ENCODE peak calls at places on chromosomes 7 and 10, in four cellular contexts. One of them, this sample, is unnamed.

GRCh38 chr10:29098423-29098822 is 190.4 kb upstream of the LYZL1 start:
- DNase-seq in HuH-7.5: no peak
- DNase-seq in NCI-H187: no peak
- DNase-seq in Jurkat, Clone E6-1: no peak
- DNase-seq in this sample: no peak

GRCh38 chr7:133481676-133482075 is 228.8 kb downstream of the EXOC4 start:
- DNase-seq in HuH-7.5: no peak
- DNase-seq in NCI-H187: no peak
- DNase-seq in Jurkat, Clone E6-1: no peak
- DNase-seq in this sample: no peak

GRCh38 chr7:40827217-40828085 is 692.6 kb downstream of the SUGCT start:
- DNase-seq in HuH-7.5: no peak
- DNase-seq in NCI-H187: no peak
- DNase-seq in Jurkat, Clone E6-1: no peak
- DNase-seq in this sample: no peak

GRCh38 chr7:157690058-157690832 is 353.4 kb downstream of the DNAJB6 start:
- DNase-seq in HuH-7.5: no peak
- DNase-seq in NCI-H187: no peak
- DNase-seq in Jurkat, Clone E6-1: no peak
- DNase-seq in this sample: no peak

GRCh38 chr7:78301361-78301760 is 502.8 kb downstream of the PHTF2 start:
- DNase-seq in HuH-7.5: no peak
- DNase-seq in NCI-H187: no peak
- DNase-seq in Jurkat, Clone E6-1: no peak
- DNase-seq in this sample: no peak

GRCh38 chr10:127506094-127506493 is 43.0 kb upstream of the NPS start:
- DNase-seq in HuH-7.5: no peak
- DNase-seq in NCI-H187: no peak
- DNase-seq in Jurkat, Clone E6-1: no peak
- DNase-seq in this sample: no peak

GRCh38 chr7:138982204-138982623 is 1.0 kb upstream of the KIAA1549 start:
- DNase-seq in HuH-7.5: no peak
- DNase-seq in NCI-H187: no peak
- DNase-seq in Jurkat, Clone E6-1: no peak
- DNase-seq in this sample: no peak

GRCh38 chr10:129433266-129433665 is 33.8 kb upstream of the MGMT start:
- DNase-seq in HuH-7.5: no peak
- DNase-seq in NCI-H187: no peak
- DNase-seq in Jurkat, Clone E6-1: no peak
- DNase-seq in this sample: no peak

GRCh38 chr7:92695308-92696261 is 105.4 kb upstream of the FAM133B start:
- DNase-seq in HuH-7.5: peak; percentile 17
- DNase-seq in NCI-H187: no peak
- DNase-seq in Jurkat, Clone E6-1: no peak
- DNase-seq in this sample: peak; percentile 99

GRCh38 chr7:107355616-107356015 is 114.2 kb upstream of the GPR22 start:
- DNase-seq in HuH-7.5: no peak
- DNase-seq in NCI-H187: no peak
- DNase-seq in Jurkat, Clone E6-1: no peak
- DNase-seq in this sample: no peak

GRCh38 chr7:1030444-1031070 is 13.8 kb upstream of the GPR146 start:
- DNase-seq in HuH-7.5: no peak
- DNase-seq in NCI-H187: no peak
- DNase-seq in Jurkat, Clone E6-1: no peak
- DNase-seq in this sample: no peak

GRCh38 chr10:86340176-86340990 is 26.2 kb downstream of the GRID1 start:
- DNase-seq in HuH-7.5: no peak
- DNase-seq in NCI-H187: peak; percentile 8
- DNase-seq in Jurkat, Clone E6-1: no peak
- DNase-seq in this sample: no peak

GRCh38 chr7:11168622-11169170 is 195.0 kb downstream of the PHF14 start:
- DNase-seq in HuH-7.5: no peak
- DNase-seq in NCI-H187: no peak
- DNase-seq in Jurkat, Clone E6-1: no peak
- DNase-seq in this sample: no peak

GRCh38 chr10:131769691-131770090 is 131.1 kb upstream of the PPP2R2D start:
- DNase-seq in HuH-7.5: no peak
- DNase-seq in NCI-H187: no peak
- DNase-seq in Jurkat, Clone E6-1: no peak
- DNase-seq in this sample: no peak

GRCh38 chr7:73809454-73810090 is 21.2 kb upstream of the CLDN4 start:
- DNase-seq in HuH-7.5: no peak
- DNase-seq in NCI-H187: no peak
- DNase-seq in Jurkat, Clone E6-1: no peak
- DNase-seq in this sample: no peak

GRCh38 chr7:33874943-33875342 is 30.4 kb upstream of the BMPER start:
- DNase-seq in HuH-7.5: no peak
- DNase-seq in NCI-H187: no peak
- DNase-seq in Jurkat, Clone E6-1: no peak
- DNase-seq in this sample: no peak

GRCh38 chr7:112093409-112093808 is 112.8 kb downstream of the DOCK4 start:
- DNase-seq in HuH-7.5: no peak
- DNase-seq in NCI-H187: no peak
- DNase-seq in Jurkat, Clone E6-1: no peak
- DNase-seq in this sample: no peak

GRCh38 chr7:17042211-17042610 is 160.4 kb upstream of the AGR3 start:
- DNase-seq in HuH-7.5: no peak
- DNase-seq in NCI-H187: no peak
- DNase-seq in Jurkat, Clone E6-1: no peak
- DNase-seq in this sample: no peak

GRCh38 chr7:118671149-118671548 is 446.6 kb downstream of the ANKRD7 start:
- DNase-seq in HuH-7.5: no peak
- DNase-seq in NCI-H187: no peak
- DNase-seq in Jurkat, Clone E6-1: no peak
- DNase-seq in this sample: no peak

GRCh38 chr7:7737674-7738073 is 19.3 kb upstream of the RPA3 start:
- DNase-seq in HuH-7.5: no peak
- DNase-seq in NCI-H187: no peak
- DNase-seq in Jurkat, Clone E6-1: no peak
- DNase-seq in this sample: no peak

GRCh38 chr10:74153123-74153522 is 2.1 kb downstream of the ADK start:
- DNase-seq in HuH-7.5: no peak
- DNase-seq in NCI-H187: no peak
- DNase-seq in Jurkat, Clone E6-1: no peak
- DNase-seq in this sample: peak; percentile 58

GRCh38 chr10:14605231-14605925 is 169.3 kb downstream of the FAM107B start:
- DNase-seq in HuH-7.5: no peak
- DNase-seq in NCI-H187: no peak
- DNase-seq in Jurkat, Clone E6-1: no peak
- DNase-seq in this sample: peak; percentile 44

GRCh38 chr7:51428226-51428887 is 111.7 kb upstream of the COBL start:
- DNase-seq in HuH-7.5: no peak
- DNase-seq in NCI-H187: no peak
- DNase-seq in Jurkat, Clone E6-1: no peak
- DNase-seq in this sample: no peak

GRCh38 chr7:159017741-159018140 is 126.9 kb downstream of the VIPR2 start:
- DNase-seq in HuH-7.5: no peak
- DNase-seq in NCI-H187: no peak
- DNase-seq in Jurkat, Clone E6-1: no peak
- DNase-seq in this sample: no peak

GRCh38 chr7:7331523-7331922 is 149.2 kb downstream of the C1GALT1 start:
- DNase-seq in HuH-7.5: no peak
- DNase-seq in NCI-H187: no peak
- DNase-seq in Jurkat, Clone E6-1: no peak
- DNase-seq in this sample: no peak

GRCh38 chr10:119291223-119291900 is 84.0 kb downstream of the GRK5 start:
- DNase-seq in HuH-7.5: no peak
- DNase-seq in NCI-H187: no peak
- DNase-seq in Jurkat, Clone E6-1: no peak
- DNase-seq in this sample: no peak

GRCh38 chr10:10989669-10990068 is 28.0 kb upstream of the CELF2 start:
- DNase-seq in HuH-7.5: no peak
- DNase-seq in NCI-H187: no peak
- DNase-seq in Jurkat, Clone E6-1: no peak
- DNase-seq in this sample: no peak

GRCh38 chr7:123682690-123683089 is 27.0 kb downstream of the LMOD2 start:
- DNase-seq in HuH-7.5: no peak
- DNase-seq in NCI-H187: no peak
- DNase-seq in Jurkat, Clone E6-1: peak; percentile 60
- DNase-seq in this sample: peak; percentile 52

GRCh38 chr10:17026686-17027485 is 102.7 kb downstream of the CUBN start:
- DNase-seq in HuH-7.5: no peak
- DNase-seq in NCI-H187: no peak
- DNase-seq in Jurkat, Clone E6-1: no peak
- DNase-seq in this sample: no peak

GRCh38 chr7:137755846-137756685 is 90.7 kb downstream of the DGKI start:
- DNase-seq in HuH-7.5: no peak
- DNase-seq in NCI-H187: no peak
- DNase-seq in Jurkat, Clone E6-1: no peak
- DNase-seq in this sample: no peak

GRCh38 chr10:31648966-31649365 is 279.7 kb downstream of the ARHGAP12 start:
- DNase-seq in HuH-7.5: no peak
- DNase-seq in NCI-H187: no peak
- DNase-seq in Jurkat, Clone E6-1: no peak
- DNase-seq in this sample: no peak

GRCh38 chr7:36487756-36488336 is 98.2 kb downstream of the ANLN start:
- DNase-seq in HuH-7.5: no peak
- DNase-seq in NCI-H187: no peak
- DNase-seq in Jurkat, Clone E6-1: peak; percentile 75
- DNase-seq in this sample: peak; percentile 39

GRCh38 chr7:113294750-113295149 is 176.4 kb upstream of the SMIM30 start:
- DNase-seq in HuH-7.5: no peak
- DNase-seq in NCI-H187: no peak
- DNase-seq in Jurkat, Clone E6-1: no peak
- DNase-seq in this sample: no peak